ENCODE peak calls at places on chromosomes 1 and 21, in ten cellular contexts. L, I, J, Z, U, W, Y, P, G and K are unnamed samples.

GRCh38 chr1:38138498-38139233 is 92.1 kb upstream of the POU3F1 start:
- DNase-seq in Z (no peak), U (no peak), I (peak; percentile 63), J (peak; percentile 94), L (peak; percentile 31), P (peak; percentile 15), W (peak; percentile 98), G (no peak), Y (peak; percentile 82), K (no peak)

GRCh38 chr1:185227161-185227560 is 70.2 kb downstream of the SWT1 start:
- DNase-seq in U (no peak), J (no peak), L (no peak), W (no peak), G (no peak), Z (no peak), I (no peak), Y (no peak), P (no peak), K (no peak)

GRCh38 chr1:18647681-18648214 is 17.1 kb downstream of the PAX7 start:
- DNase-seq in L (no peak), I (no peak), P (no peak), J (no peak), U (no peak), G (no peak), Y (no peak), Z (no peak), W (no peak), K (no peak)

GRCh38 chr21:39009587-39010225 is 173.5 kb downstream of the PSMG1 start:
- DNase-seq in U (no peak), L (no peak), W (no peak), G (no peak), I (peak; percentile 12), P (no peak), J (no peak), Y (no peak), Z (no peak), K (no peak)

GRCh38 chr1:107110346-107110745 is 30.5 kb upstream of the NTNG1 start:
- DNase-seq in P (no peak), J (no peak), Y (no peak), W (peak; percentile 63), I (no peak), L (no peak), U (no peak), Z (no peak), G (no peak), K (no peak)

GRCh38 chr21:45590246-45590725 is 48.0 kb upstream of the SLC19A1 start:
- DNase-seq in Y (peak; percentile 36), L (peak; percentile 41), U (peak; percentile 73), J (no peak), G (peak; percentile 80), P (no peak), I (no peak), W (peak; percentile 34), Z (no peak), K (peak; percentile 43)

GRCh38 chr1:240706150-240706904 is 94.4 kb upstream of the GREM2 start:
- DNase-seq in W (peak; percentile 84), U (no peak), Y (no peak), J (no peak), L (no peak), G (no peak), P (no peak), I (no peak), Z (no peak), K (no peak)

GRCh38 chr1:64502924-64503323 is 33.0 kb downstream of the CACHD1 start:
- DNase-seq in W (peak; percentile 75), U (no peak), Z (no peak), I (no peak), G (no peak), L (no peak), Y (no peak), J (no peak), P (no peak), K (no peak)